ENCODE peak calls at places on chromosomes 6 and 20, in five cellular contexts. One of them, this sample, is unnamed.

GRCh38 chr6:2976571-2977085 is 5.3 kb upstream of the SERPINB6 start:
- DNase-seq in heart right ventricle: no peak
- DNase-seq in esophagus squamous epithelium: no peak
- DNase-seq in CD4-positive, alpha-beta T cell: no peak
- DNase-seq in vagina: no peak
- DNase-seq in this sample: no peak

GRCh38 chr20:17868146-17868545 is 100.4 kb downstream of the SNX5 start:
- DNase-seq in heart right ventricle: no peak
- DNase-seq in esophagus squamous epithelium: no peak
- DNase-seq in CD4-positive, alpha-beta T cell: no peak
- DNase-seq in vagina: no peak
- DNase-seq in this sample: no peak

GRCh38 chr6:52130440-52130839 is 43.0 kb upstream of the PKHD1 start:
- DNase-seq in heart right ventricle: no peak
- DNase-seq in esophagus squamous epithelium: no peak
- DNase-seq in CD4-positive, alpha-beta T cell: no peak
- DNase-seq in vagina: no peak
- DNase-seq in this sample: no peak

GRCh38 chr6:121956782-121957181 is 442.7 kb upstream of the HSF2 start:
- DNase-seq in heart right ventricle: no peak
- DNase-seq in esophagus squamous epithelium: no peak
- DNase-seq in CD4-positive, alpha-beta T cell: no peak
- DNase-seq in vagina: no peak
- DNase-seq in this sample: no peak

GRCh38 chr6:142819603-142820335 is 125.2 kb downstream of the HIVEP2 start:
- DNase-seq in heart right ventricle: no peak
- DNase-seq in esophagus squamous epithelium: no peak
- DNase-seq in CD4-positive, alpha-beta T cell: no peak
- DNase-seq in vagina: no peak
- DNase-seq in this sample: no peak

GRCh38 chr6:34129753-34130152 is 16.1 kb downstream of the GRM4 start:
- DNase-seq in heart right ventricle: no peak
- DNase-seq in esophagus squamous epithelium: no peak
- DNase-seq in CD4-positive, alpha-beta T cell: no peak
- DNase-seq in vagina: no peak
- DNase-seq in this sample: no peak

GRCh38 chr6:148578837-148579236 is 168.0 kb upstream of the UST start:
- DNase-seq in heart right ventricle: no peak
- DNase-seq in esophagus squamous epithelium: no peak
- DNase-seq in CD4-positive, alpha-beta T cell: no peak
- DNase-seq in vagina: no peak
- DNase-seq in this sample: no peak

GRCh38 chr6:89475634-89476033 is 42.7 kb downstream of the ANKRD6 start:
- DNase-seq in heart right ventricle: no peak
- DNase-seq in esophagus squamous epithelium: no peak
- DNase-seq in CD4-positive, alpha-beta T cell: no peak
- DNase-seq in vagina: no peak
- DNase-seq in this sample: no peak

GRCh38 chr6:143007626-143008025 is 53.1 kb upstream of the AIG1 start:
- DNase-seq in heart right ventricle: no peak
- DNase-seq in esophagus squamous epithelium: no peak
- DNase-seq in CD4-positive, alpha-beta T cell: no peak
- DNase-seq in vagina: no peak
- DNase-seq in this sample: no peak

GRCh38 chr6:3627501-3627900 is 124.0 kb downstream of the PXDC1 start:
- DNase-seq in heart right ventricle: no peak
- DNase-seq in esophagus squamous epithelium: no peak
- DNase-seq in CD4-positive, alpha-beta T cell: no peak
- DNase-seq in vagina: peak
- DNase-seq in this sample: no peak

GRCh38 chr6:168050861-168051586 is 28.0 kb downstream of the FRMD1 start:
- DNase-seq in heart right ventricle: no peak
- DNase-seq in esophagus squamous epithelium: no peak
- DNase-seq in CD4-positive, alpha-beta T cell: no peak
- DNase-seq in vagina: no peak
- DNase-seq in this sample: no peak

GRCh38 chr20:53926428-53927028 is 143.9 kb downstream of the BCAS1 start:
- DNase-seq in heart right ventricle: no peak
- DNase-seq in esophagus squamous epithelium: no peak
- DNase-seq in CD4-positive, alpha-beta T cell: no peak
- DNase-seq in vagina: no peak
- DNase-seq in this sample: no peak

GRCh38 chr6:99276747-99277146 is 72.7 kb downstream of the FAXC start:
- DNase-seq in heart right ventricle: no peak
- DNase-seq in esophagus squamous epithelium: no peak
- DNase-seq in CD4-positive, alpha-beta T cell: no peak
- DNase-seq in vagina: no peak
- DNase-seq in this sample: no peak

GRCh38 chr20:31681128-31681727 is 41.4 kb downstream of the BCL2L1 start:
- DNase-seq in heart right ventricle: no peak
- DNase-seq in esophagus squamous epithelium: no peak
- DNase-seq in CD4-positive, alpha-beta T cell: no peak
- DNase-seq in vagina: no peak
- DNase-seq in this sample: no peak

GRCh38 chr6:74482180-74482579 is 723.7 kb downstream of the COL12A1 start:
- DNase-seq in heart right ventricle: no peak
- DNase-seq in esophagus squamous epithelium: no peak
- DNase-seq in CD4-positive, alpha-beta T cell: no peak
- DNase-seq in vagina: no peak
- DNase-seq in this sample: no peak

GRCh38 chr6:113381957-113382356 is 475.2 kb upstream of the MARCKS start:
- DNase-seq in heart right ventricle: no peak
- DNase-seq in esophagus squamous epithelium: no peak
- DNase-seq in CD4-positive, alpha-beta T cell: no peak
- DNase-seq in vagina: no peak
- DNase-seq in this sample: peak

GRCh38 chr6:97677626-97678025 is 394.6 kb upstream of the MMS22L start:
- DNase-seq in heart right ventricle: no peak
- DNase-seq in esophagus squamous epithelium: no peak
- DNase-seq in CD4-positive, alpha-beta T cell: no peak
- DNase-seq in vagina: no peak
- DNase-seq in this sample: no peak

GRCh38 chr20:43895235-43895634 is 19.4 kb upstream of the TOX2 start:
- DNase-seq in heart right ventricle: no peak
- DNase-seq in esophagus squamous epithelium: no peak
- DNase-seq in CD4-positive, alpha-beta T cell: no peak
- DNase-seq in vagina: no peak
- DNase-seq in this sample: no peak

GRCh38 chr6:111713196-111713705 is 107.6 kb upstream of the TRAF3IP2 start:
- DNase-seq in heart right ventricle: no peak
- DNase-seq in esophagus squamous epithelium: no peak
- DNase-seq in CD4-positive, alpha-beta T cell: no peak
- DNase-seq in vagina: no peak
- DNase-seq in this sample: no peak

DNA sequence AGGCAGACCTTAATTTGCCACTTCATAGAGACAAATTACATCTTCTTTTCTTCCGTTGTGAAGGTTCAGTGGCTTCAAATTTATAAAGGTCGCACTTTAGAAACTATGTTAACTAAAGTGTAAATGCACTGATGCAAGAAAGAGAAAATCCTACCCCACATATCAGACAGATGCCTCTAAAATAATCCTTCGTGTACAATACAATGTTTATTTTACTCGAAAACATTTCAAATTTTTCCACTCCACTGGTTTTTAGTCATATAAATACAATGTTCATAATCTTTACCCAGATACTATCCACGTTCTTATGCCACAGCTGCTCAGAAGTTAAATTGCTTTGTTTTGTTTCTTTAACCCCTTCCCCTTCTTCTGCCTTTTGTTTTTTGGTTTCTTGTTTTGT is 140.3 kb upstream of the LAMP5 start:
- DNase-seq in heart right ventricle: no peak
- DNase-seq in esophagus squamous epithelium: no peak
- DNase-seq in CD4-positive, alpha-beta T cell: no peak
- DNase-seq in vagina: no peak
- DNase-seq in this sample: no peak
- H3K27ac ChIP-seq in heart right ventricle: peak
- H3K27ac ChIP-seq in esophagus squamous epithelium: no peak
- H3K27ac ChIP-seq in CD4-positive, alpha-beta T cell: no peak
- H3K27ac ChIP-seq in vagina: no peak
- H3K27ac ChIP-seq in this sample: no peak

DNA sequence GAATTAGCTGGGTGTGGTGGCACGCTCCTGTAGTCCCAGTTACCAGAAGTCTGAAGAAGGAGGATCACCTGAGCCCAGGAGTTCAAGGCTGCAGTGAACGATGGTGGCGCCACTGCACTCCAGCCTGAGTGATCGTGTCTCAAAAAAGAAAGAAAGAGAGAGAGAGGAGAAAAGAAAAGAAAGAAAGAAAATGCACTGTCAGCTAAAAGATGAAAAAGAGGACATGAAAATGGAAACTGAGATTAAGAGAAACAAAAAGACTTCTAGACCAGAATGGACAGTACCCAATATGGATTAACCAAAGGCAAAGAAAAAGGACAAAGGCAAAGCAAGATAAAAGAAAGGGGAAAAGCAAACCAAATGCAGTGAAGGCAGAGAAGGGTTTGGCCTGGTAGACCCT is 9.0 kb upstream of the RALGAPA2 start:
- DNase-seq in heart right ventricle: no peak
- DNase-seq in esophagus squamous epithelium: no peak
- DNase-seq in CD4-positive, alpha-beta T cell: no peak
- DNase-seq in vagina: no peak
- DNase-seq in this sample: no peak
- H3K27ac ChIP-seq in heart right ventricle: no peak
- H3K27ac ChIP-seq in esophagus squamous epithelium: no peak
- H3K27ac ChIP-seq in CD4-positive, alpha-beta T cell: no peak
- H3K27ac ChIP-seq in vagina: no peak
- H3K27ac ChIP-seq in this sample: no peak

GRCh38 chr20:62303327-62304226 is 780 bp downstream of the ADRM1 start:
- DNase-seq in heart right ventricle: no peak
- DNase-seq in esophagus squamous epithelium: no peak
- DNase-seq in CD4-positive, alpha-beta T cell: no peak
- DNase-seq in vagina: no peak
- DNase-seq in this sample: no peak

GRCh38 chr20:62304331-62305148 is 1.7 kb downstream of the ADRM1 start:
- DNase-seq in heart right ventricle: no peak
- DNase-seq in esophagus squamous epithelium: no peak
- DNase-seq in CD4-positive, alpha-beta T cell: no peak
- DNase-seq in vagina: no peak
- DNase-seq in this sample: no peak

GRCh38 chr20:62305765-62306431 is 3.1 kb downstream of the ADRM1 start:
- DNase-seq in heart right ventricle: peak
- DNase-seq in esophagus squamous epithelium: no peak
- DNase-seq in CD4-positive, alpha-beta T cell: no peak
- DNase-seq in vagina: no peak
- DNase-seq in this sample: no peak

GRCh38 chr20:62306440-62307187 is 3.8 kb downstream of the ADRM1 start:
- DNase-seq in heart right ventricle: peak
- DNase-seq in esophagus squamous epithelium: no peak
- DNase-seq in CD4-positive, alpha-beta T cell: no peak
- DNase-seq in vagina: no peak
- DNase-seq in this sample: no peak

GRCh38 chr20:62305149-62305764 is 2.5 kb downstream of the ADRM1 start:
- DNase-seq in heart right ventricle: no peak
- DNase-seq in esophagus squamous epithelium: no peak
- DNase-seq in CD4-positive, alpha-beta T cell: no peak
- DNase-seq in vagina: no peak
- DNase-seq in this sample: no peak
- H3K27ac ChIP-seq in heart right ventricle: peak
- H3K27ac ChIP-seq in esophagus squamous epithelium: peak
- H3K27ac ChIP-seq in CD4-positive, alpha-beta T cell: no peak
- H3K27ac ChIP-seq in vagina: no peak
- H3K27ac ChIP-seq in this sample: no peak

DNA sequence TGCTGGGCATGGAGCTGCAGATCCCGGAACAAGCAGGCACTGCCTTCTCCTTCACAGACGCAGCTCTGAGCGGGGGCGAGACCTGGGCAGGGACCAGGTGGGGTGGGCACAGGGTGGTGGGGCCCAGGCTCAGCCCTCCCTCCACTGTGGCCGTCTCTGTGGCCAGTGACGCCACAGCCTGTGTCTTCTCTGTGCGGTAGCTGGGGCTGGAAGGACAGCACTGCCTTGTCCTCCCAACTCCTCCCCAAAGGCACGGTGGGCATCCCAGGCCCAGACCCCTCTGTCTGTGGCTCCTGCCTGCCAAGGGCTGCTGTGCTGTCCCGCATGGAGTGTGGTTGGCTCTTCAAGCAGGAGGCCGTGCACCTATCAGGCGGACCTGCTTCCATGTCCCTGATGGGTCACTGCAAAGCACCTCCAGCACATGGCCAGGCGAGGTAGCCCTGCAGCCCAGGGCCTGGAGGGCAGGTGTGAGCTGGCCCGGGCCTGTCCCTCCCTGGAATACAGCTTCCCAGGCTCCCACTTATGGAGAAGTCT is 14.8 kb upstream of the TNFRSF6B start:
- DNase-seq in heart right ventricle: no peak
- DNase-seq in esophagus squamous epithelium: no peak
- DNase-seq in CD4-positive, alpha-beta T cell: no peak
- DNase-seq in vagina: no peak
- DNase-seq in this sample: no peak
- H3K27ac ChIP-seq in heart right ventricle: peak
- H3K27ac ChIP-seq in esophagus squamous epithelium: peak
- H3K27ac ChIP-seq in CD4-positive, alpha-beta T cell: no peak
- H3K27ac ChIP-seq in vagina: peak
- H3K27ac ChIP-seq in this sample: peak

DNA sequence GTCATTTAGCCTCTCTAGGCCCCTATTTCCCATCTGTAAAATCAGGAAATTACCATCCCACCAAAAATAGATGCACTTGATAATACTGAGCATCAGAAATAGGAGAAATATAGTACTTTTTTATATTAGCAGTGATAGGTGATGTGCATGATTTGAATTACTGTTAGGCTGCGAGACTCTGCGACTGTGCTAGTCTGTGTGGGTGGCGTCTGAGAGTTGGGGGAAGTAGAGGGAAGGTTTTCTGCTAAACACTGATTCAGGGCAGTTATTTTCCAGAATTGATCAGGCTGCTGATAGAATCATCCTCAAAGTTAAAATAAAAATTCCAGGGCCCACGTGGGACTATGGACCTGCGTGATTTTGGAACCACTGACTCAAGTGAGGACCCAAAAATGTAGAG is 60.4 kb upstream of the ARMH2 start:
- DNase-seq in heart right ventricle: no peak
- DNase-seq in esophagus squamous epithelium: no peak
- DNase-seq in CD4-positive, alpha-beta T cell: no peak
- DNase-seq in vagina: no peak
- DNase-seq in this sample: no peak
- H3K27ac ChIP-seq in heart right ventricle: no peak
- H3K27ac ChIP-seq in esophagus squamous epithelium: peak
- H3K27ac ChIP-seq in CD4-positive, alpha-beta T cell: peak
- H3K27ac ChIP-seq in vagina: peak
- H3K27ac ChIP-seq in this sample: no peak

GRCh38 chr20:58374027-58374850 is 14.8 kb upstream of the VAPB start:
- DNase-seq in heart right ventricle: no peak
- DNase-seq in esophagus squamous epithelium: no peak
- DNase-seq in CD4-positive, alpha-beta T cell: no peak
- DNase-seq in vagina: no peak
- DNase-seq in this sample: no peak
- H3K27ac ChIP-seq in heart right ventricle: no peak
- H3K27ac ChIP-seq in esophagus squamous epithelium: no peak
- H3K27ac ChIP-seq in CD4-positive, alpha-beta T cell: no peak
- H3K27ac ChIP-seq in vagina: no peak
- H3K27ac ChIP-seq in this sample: no peak